ENCODE peak calls at places on chromosomes 5 and 9, in four cellular contexts. One of them, this sample, is unnamed.

GRCh38 chr5:173973614-173973969 is 15.4 kb upstream of the C5orf47 start:
- DNase-seq in natural killer cell: no peak
- DNase-seq in IMR-90: no peak
- DNase-seq in astrocyte of the cerebellum: no peak
- DNase-seq in this sample: no peak

GRCh38 chr9:70111641-70112236 is 68.1 kb downstream of the MAMDC2 start:
- DNase-seq in natural killer cell: no peak
- DNase-seq in IMR-90: peak
- DNase-seq in astrocyte of the cerebellum: no peak
- DNase-seq in this sample: no peak

GRCh38 chr5:100746730-100747129 is 156.4 kb downstream of the ST8SIA4 start:
- DNase-seq in astrocyte of the cerebellum: no peak
- DNase-seq in natural killer cell: no peak
- DNase-seq in IMR-90: no peak
- DNase-seq in this sample: no peak

GRCh38 chr5:31569065-31569464 is 37.0 kb downstream of the C5orf22 start:
- DNase-seq in IMR-90: no peak
- DNase-seq in astrocyte of the cerebellum: no peak
- DNase-seq in natural killer cell: no peak
- DNase-seq in this sample: no peak

GRCh38 chr5:123097483-123097870 is 8.4 kb downstream of the PRDM6 start:
- DNase-seq in IMR-90: no peak
- DNase-seq in natural killer cell: no peak
- DNase-seq in astrocyte of the cerebellum: no peak
- DNase-seq in this sample: no peak

GRCh38 chr9:96209407-96210031 is 92.5 kb downstream of the HSD17B3 start:
- DNase-seq in astrocyte of the cerebellum: no peak
- DNase-seq in IMR-90: peak
- DNase-seq in natural killer cell: no peak
- DNase-seq in this sample: no peak

GRCh38 chr5:144566747-144567415 is 396.2 kb downstream of the KCTD16 start:
- DNase-seq in astrocyte of the cerebellum: no peak
- DNase-seq in natural killer cell: no peak
- DNase-seq in IMR-90: peak
- DNase-seq in this sample: no peak

GRCh38 chr9:101977614-101978210 is 239.3 kb upstream of the GRIN3A start:
- DNase-seq in astrocyte of the cerebellum: peak
- DNase-seq in natural killer cell: no peak
- DNase-seq in IMR-90: peak
- DNase-seq in this sample: no peak

GRCh38 chr9:89387970-89388867 is 69.9 kb downstream of the SECISBP2 start:
- DNase-seq in astrocyte of the cerebellum: no peak
- DNase-seq in natural killer cell: no peak
- DNase-seq in IMR-90: peak
- DNase-seq in this sample: no peak

GRCh38 chr5:112614285-112614684 is 123.4 kb upstream of the APC start:
- DNase-seq in IMR-90: no peak
- DNase-seq in astrocyte of the cerebellum: no peak
- DNase-seq in natural killer cell: no peak
- DNase-seq in this sample: no peak

GRCh38 chr9:13513710-13514444 is 234.4 kb upstream of the MPDZ start:
- DNase-seq in natural killer cell: no peak
- DNase-seq in astrocyte of the cerebellum: no peak
- DNase-seq in IMR-90: no peak
- DNase-seq in this sample: no peak

GRCh38 chr9:93235278-93235960 is 51.5 kb downstream of the WNK2 start:
- DNase-seq in astrocyte of the cerebellum: no peak
- DNase-seq in natural killer cell: no peak
- DNase-seq in IMR-90: no peak
- DNase-seq in this sample: no peak

GRCh38 chr9:38142201-38142600 is 73.2 kb upstream of the SHB start:
- DNase-seq in IMR-90: peak
- DNase-seq in natural killer cell: no peak
- DNase-seq in astrocyte of the cerebellum: no peak
- DNase-seq in this sample: no peak

GRCh38 chr5:59164041-59164830 is 581.4 kb downstream of the RAB3C start:
- DNase-seq in natural killer cell: no peak
- DNase-seq in IMR-90: peak
- DNase-seq in astrocyte of the cerebellum: no peak
- DNase-seq in this sample: no peak

GRCh38 chr9:2096376-2096970 is 81.3 kb downstream of the SMARCA2 start:
- DNase-seq in natural killer cell: no peak
- DNase-seq in astrocyte of the cerebellum: no peak
- DNase-seq in IMR-90: no peak
- DNase-seq in this sample: no peak

GRCh38 chr5:104909803-104910202 is 1347.2 kb upstream of the NUDT12 start:
- DNase-seq in natural killer cell: no peak
- DNase-seq in astrocyte of the cerebellum: no peak
- DNase-seq in IMR-90: no peak
- DNase-seq in this sample: no peak

GRCh38 chr9:696332-697090 is 145.0 kb upstream of the DMRT1 start:
- DNase-seq in astrocyte of the cerebellum: no peak
- DNase-seq in natural killer cell: no peak
- DNase-seq in IMR-90: peak
- DNase-seq in this sample: no peak

GRCh38 chr5:112310746-112311145 is 108.3 kb downstream of the EPB41L4A start:
- DNase-seq in natural killer cell: no peak
- DNase-seq in IMR-90: no peak
- DNase-seq in astrocyte of the cerebellum: no peak
- DNase-seq in this sample: no peak

GRCh38 chr5:141787376-141787775 is 90.8 kb downstream of the PCDH1 start:
- DNase-seq in natural killer cell: no peak
- DNase-seq in astrocyte of the cerebellum: no peak
- DNase-seq in IMR-90: no peak
- DNase-seq in this sample: no peak

GRCh38 chr9:7536310-7536939 is 263.2 kb downstream of the DMAC1 start:
- DNase-seq in IMR-90: peak
- DNase-seq in natural killer cell: no peak
- DNase-seq in astrocyte of the cerebellum: peak
- DNase-seq in this sample: no peak

GRCh38 chr9:85290019-85290418 is 451.7 kb downstream of the AGTPBP1 start:
- DNase-seq in natural killer cell: peak
- DNase-seq in astrocyte of the cerebellum: no peak
- DNase-seq in IMR-90: no peak
- DNase-seq in this sample: no peak

GRCh38 chr9:115002371-115003120 is 72.2 kb upstream of the TNFSF8 start:
- DNase-seq in natural killer cell: no peak
- DNase-seq in IMR-90: no peak
- DNase-seq in astrocyte of the cerebellum: no peak
- DNase-seq in this sample: no peak

GRCh38 chr5:52789867-52790266 is 2.2 kb downstream of the ITGA1 start:
- DNase-seq in IMR-90: no peak
- DNase-seq in astrocyte of the cerebellum: no peak
- DNase-seq in natural killer cell: no peak
- DNase-seq in this sample: no peak

GRCh38 chr9:88983865-88984542 is 7.3 kb upstream of the S1PR3 start:
- DNase-seq in natural killer cell: no peak
- DNase-seq in astrocyte of the cerebellum: no peak
- DNase-seq in IMR-90: no peak
- DNase-seq in this sample: peak

GRCh38 chr9:104088416-104088815 is 5.7 kb upstream of the SMC2 start:
- DNase-seq in IMR-90: peak
- DNase-seq in astrocyte of the cerebellum: no peak
- DNase-seq in natural killer cell: no peak
- DNase-seq in this sample: no peak

GRCh38 chr5:170579623-170580022 is 75.8 kb downstream of the KCNIP1 start:
- DNase-seq in astrocyte of the cerebellum: no peak
- DNase-seq in IMR-90: no peak
- DNase-seq in natural killer cell: no peak
- DNase-seq in this sample: no peak

GRCh38 chr9:134128727-134129679 is 6.9 kb upstream of the WDR5 start:
- DNase-seq in IMR-90: no peak
- DNase-seq in natural killer cell: no peak
- DNase-seq in astrocyte of the cerebellum: no peak
- DNase-seq in this sample: no peak

GRCh38 chr9:134213508-134214394 is 49.4 kb upstream of the RNU6ATAC start:
- DNase-seq in IMR-90: no peak
- DNase-seq in natural killer cell: no peak
- DNase-seq in astrocyte of the cerebellum: no peak
- DNase-seq in this sample: no peak

GRCh38 chr9:72280913-72281500 is 84.0 kb downstream of the ZFAND5 start:
- DNase-seq in IMR-90: peak
- DNase-seq in astrocyte of the cerebellum: peak
- DNase-seq in natural killer cell: peak
- DNase-seq in this sample: peak

GRCh38 chr5:132426525-132427138 is 57.1 kb downstream of the SLC22A5 start:
- DNase-seq in natural killer cell: peak
- DNase-seq in IMR-90: peak
- DNase-seq in astrocyte of the cerebellum: peak
- DNase-seq in this sample: no peak
- TF ChIP-seq CTCF in natural killer cell: peak
- TF ChIP-seq CTCF in IMR-90: peak
- TF ChIP-seq CTCF in astrocyte of the cerebellum: peak
- TF ChIP-seq CTCF in this sample: no peak

GRCh38 chr5:140345919-140346347 is 470 bp downstream of the HBEGF start:
- DNase-seq in IMR-90: peak
- DNase-seq in astrocyte of the cerebellum: peak
- DNase-seq in natural killer cell: no peak
- DNase-seq in this sample: no peak
- TF ChIP-seq CTCF in IMR-90: peak
- TF ChIP-seq CTCF in astrocyte of the cerebellum: peak
- TF ChIP-seq CTCF in natural killer cell: no peak
- TF ChIP-seq CTCF in this sample: peak

GRCh38 chr5:134224905-134225779 is 731 bp downstream of the PPP2CA start:
- DNase-seq in astrocyte of the cerebellum: peak
- DNase-seq in natural killer cell: peak
- DNase-seq in IMR-90: peak
- DNase-seq in this sample: peak
- TF ChIP-seq CTCF in astrocyte of the cerebellum: no peak
- TF ChIP-seq CTCF in natural killer cell: peak
- TF ChIP-seq CTCF in IMR-90: peak
- TF ChIP-seq CTCF in this sample: no peak

DNA sequence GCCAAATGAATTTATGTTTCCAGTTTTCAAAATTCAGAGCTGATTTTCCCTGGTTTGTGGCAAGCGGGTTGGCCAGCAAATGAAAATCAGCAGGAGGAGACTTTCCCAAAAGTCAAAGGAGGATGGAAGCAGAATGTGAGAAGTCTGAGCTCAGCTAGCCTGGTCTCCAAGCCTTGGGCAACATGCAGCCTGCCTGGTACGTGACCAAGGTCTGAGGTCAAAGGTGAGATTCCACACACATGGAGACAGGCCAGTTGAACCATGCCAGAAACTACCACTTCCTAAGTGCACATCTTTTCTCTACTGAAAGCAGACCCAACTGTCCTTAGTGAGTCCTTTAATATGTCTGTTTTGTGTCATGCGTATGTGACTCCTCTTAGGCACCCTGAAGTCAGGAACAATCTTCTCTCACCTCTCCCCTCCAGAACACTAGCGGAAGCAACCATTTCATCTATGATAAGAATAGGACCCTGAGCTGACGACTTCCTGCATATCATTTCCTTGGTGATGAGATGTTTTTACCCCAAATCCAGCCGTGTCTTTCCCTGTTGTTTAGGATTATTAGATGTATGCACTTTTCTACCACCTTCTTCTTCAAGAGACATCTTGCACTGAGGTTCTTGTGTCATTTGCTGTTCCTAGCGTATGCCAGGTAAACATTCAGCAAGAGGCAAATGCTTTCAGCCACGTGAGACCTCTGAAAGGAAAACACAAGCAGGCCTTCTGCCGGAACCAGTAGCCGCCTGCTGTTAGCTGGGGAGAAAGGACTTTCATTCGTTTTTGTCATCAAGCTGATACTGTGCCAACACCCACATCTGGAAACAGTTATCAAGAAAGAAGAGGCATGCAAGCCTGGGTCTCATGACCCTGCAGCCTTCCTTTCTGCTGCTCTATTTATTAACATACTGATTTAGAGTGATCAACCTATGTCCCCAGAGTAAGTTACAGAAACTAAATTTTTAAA is 9.7 kb upstream of the TGFBI start:
- DNase-seq in IMR-90: peak
- DNase-seq in natural killer cell: no peak
- DNase-seq in astrocyte of the cerebellum: peak
- DNase-seq in this sample: no peak
- TF ChIP-seq CTCF in IMR-90: peak
- TF ChIP-seq CTCF in natural killer cell: no peak
- TF ChIP-seq CTCF in astrocyte of the cerebellum: peak
- TF ChIP-seq CTCF in this sample: no peak

GRCh38 chr5:133403741-133404364 is 208.5 kb downstream of the FSTL4 start:
- DNase-seq in IMR-90: no peak
- DNase-seq in natural killer cell: no peak
- DNase-seq in astrocyte of the cerebellum: no peak
- DNase-seq in this sample: no peak

GRCh38 chr5:133402781-133403180 is 209.6 kb downstream of the FSTL4 start:
- DNase-seq in natural killer cell: no peak
- DNase-seq in IMR-90: no peak
- DNase-seq in astrocyte of the cerebellum: no peak
- DNase-seq in this sample: no peak

GRCh38 chr5:133405275-133406034 is 206.9 kb downstream of the FSTL4 start:
- DNase-seq in IMR-90: no peak
- DNase-seq in natural killer cell: no peak
- DNase-seq in astrocyte of the cerebellum: no peak
- DNase-seq in this sample: peak

GRCh38 chr5:133406208-133406607 is 206.1 kb downstream of the FSTL4 start:
- DNase-seq in IMR-90: no peak
- DNase-seq in astrocyte of the cerebellum: no peak
- DNase-seq in natural killer cell: no peak
- DNase-seq in this sample: no peak

GRCh38 chr5:133404724-133405123 is 207.6 kb downstream of the FSTL4 start:
- DNase-seq in natural killer cell: no peak
- DNase-seq in IMR-90: no peak
- DNase-seq in astrocyte of the cerebellum: no peak
- DNase-seq in this sample: no peak
- TF ChIP-seq CTCF in natural killer cell: no peak
- TF ChIP-seq CTCF in IMR-90: no peak
- TF ChIP-seq CTCF in astrocyte of the cerebellum: no peak
- TF ChIP-seq CTCF in this sample: peak

GRCh38 chr5:69217732-69218568 is 16.7 kb upstream of the CDK7 start:
- DNase-seq in astrocyte of the cerebellum: peak
- DNase-seq in natural killer cell: peak
- DNase-seq in IMR-90: peak
- DNase-seq in this sample: peak
- TF ChIP-seq CTCF in astrocyte of the cerebellum: no peak
- TF ChIP-seq CTCF in natural killer cell: no peak
- TF ChIP-seq CTCF in IMR-90: no peak
- TF ChIP-seq CTCF in this sample: peak

GRCh38 chr9:112884721-112885120 is 6.0 kb downstream of the SLC46A2 start:
- DNase-seq in IMR-90: no peak
- DNase-seq in astrocyte of the cerebellum: no peak
- DNase-seq in natural killer cell: no peak
- DNase-seq in this sample: no peak

GRCh38 chr9:112885324-112885723 is 5.4 kb downstream of the SLC46A2 start:
- DNase-seq in astrocyte of the cerebellum: no peak
- DNase-seq in natural killer cell: no peak
- DNase-seq in IMR-90: no peak
- DNase-seq in this sample: no peak

GRCh38 chr9:112890106-112891081 is at the start of gene SLC46A2:
- DNase-seq in IMR-90: no peak
- DNase-seq in natural killer cell: no peak
- DNase-seq in astrocyte of the cerebellum: no peak
- DNase-seq in this sample: no peak

GRCh38 chr9:112886351-112886750 is 4.3 kb downstream of the SLC46A2 start:
- DNase-seq in natural killer cell: no peak
- DNase-seq in astrocyte of the cerebellum: no peak
- DNase-seq in IMR-90: no peak
- DNase-seq in this sample: no peak

GRCh38 chr9:112887377-112887776 is 3.3 kb downstream of the SLC46A2 start:
- DNase-seq in natural killer cell: no peak
- DNase-seq in IMR-90: no peak
- DNase-seq in astrocyte of the cerebellum: no peak
- DNase-seq in this sample: no peak
- TF ChIP-seq CTCF in natural killer cell: no peak
- TF ChIP-seq CTCF in IMR-90: peak
- TF ChIP-seq CTCF in astrocyte of the cerebellum: no peak
- TF ChIP-seq CTCF in this sample: peak

This sample was measured in type B pancreatic cell.